ENCODE peak calls at places on chromosomes 1 and 21, in six cellular contexts. F is fibroblast of mammary gland; P is CD4-positive, alpha-beta T cell; S is A549; Z is psoas muscle; K is testis. A is an unnamed sample.
A peak's percentile ranks its signal among the peaks of the same experiment; 100 is the strongest.

GRCh38 chr1:89806612-89807011 is 14.2 kb upstream of the LRRC8D start:
- DNase-seq in F (no peak), P (no peak), S (no peak), Z (no peak), K (no peak), A (no peak)

GRCh38 chr1:183163311-183163710 is 22.8 kb upstream of the LAMC2 start:
- DNase-seq in F (peak; percentile 93), P (no peak), S (peak; percentile 84), Z (no peak), K (no peak), A (no peak)

GRCh38 chr1:226110249-226111108 is 48.0 kb downstream of the H3-3A start:
- DNase-seq in F (peak; percentile 61), P (peak; percentile 42), S (peak; percentile 68), Z (peak; percentile 84), K (peak; percentile 55), A (no peak)

GRCh38 chr21:25717491-25718139 is 17.1 kb downstream of the ATP5PF start:
- DNase-seq in F (peak; percentile 44), P (no peak), S (peak; percentile 1), Z (no peak), K (no peak), A (no peak)

GRCh38 chr1:174031099-174031498 is 8.9 kb upstream of the RC3H1 start:
- DNase-seq in F (no peak), P (no peak), S (no peak), Z (no peak), K (no peak), A (no peak)

GRCh38 chr1:161910516-161911077 is 113.1 kb downstream of the OLFML2B start:
- DNase-seq in F (peak; percentile 19), P (no peak), S (no peak), Z (no peak), K (no peak), A (no peak)

GRCh38 chr1:88133991-88134390 is 550.1 kb upstream of the PKN2 start:
- DNase-seq in F (no peak), P (no peak), S (no peak), Z (no peak), K (no peak), A (no peak)

GRCh38 chr1:33383974-33384767 is 46.7 kb downstream of the PHC2 start:
- DNase-seq in F (peak; percentile 87), P (no peak), S (no peak), Z (no peak), K (no peak), A (no peak)

GRCh38 chr21:35614412-35614901 is 445.9 kb downstream of the SETD4 start:
- DNase-seq in F (peak; percentile 70), P (no peak), S (no peak), Z (no peak), K (no peak), A (no peak)

GRCh38 chr1:226656601-226657277 is 82.3 kb downstream of the ITPKB start:
- DNase-seq in F (peak; percentile 99), P (no peak), S (no peak), Z (peak; percentile 62), K (no peak), A (no peak)

GRCh38 chr1:234707641-234708040 is 97.7 kb upstream of the IRF2BP2 start:
- DNase-seq in F (peak; percentile 58), P (no peak), S (no peak), Z (no peak), K (peak; percentile 9), A (no peak)

GRCh38 chr1:175152006-175152652 is 40.4 kb downstream of the KIAA0040 start:
- DNase-seq in F (peak; percentile 34), P (peak; percentile 67), S (peak; percentile 38), Z (peak; percentile 67), K (peak; percentile 76), A (peak; percentile 41)

GRCh38 chr1:226991920-226992319 is 51.8 kb downstream of the COQ8A start:
- DNase-seq in F (no peak), P (no peak), S (no peak), Z (peak; percentile 40), K (no peak), A (no peak)

GRCh38 chr1:53084589-53084971 is 22.6 kb downstream of the PODN start:
- DNase-seq in F (peak; percentile 14), P (no peak), S (no peak), Z (no peak), K (no peak), A (no peak)

GRCh38 chr1:161848676-161849075 is 82.6 kb downstream of the ATF6 start:
- DNase-seq in F (peak; percentile 76), P (no peak), S (no peak), Z (no peak), K (no peak), A (no peak)

GRCh38 chr1:224052767-224053166 is 61.1 kb upstream of the FBXO28 start:
- DNase-seq in F (peak; percentile 73), P (no peak), S (no peak), Z (no peak), K (no peak), A (no peak)

GRCh38 chr1:110524311-110525249 is 5.6 kb upstream of the KCNA10 start:
- DNase-seq in F (peak; percentile 36), P (peak; percentile 11), S (peak; percentile 49), Z (no peak), K (peak; percentile 56), A (no peak)

GRCh38 chr1:10635992-10636391 is 160.5 kb downstream of the CASZ1 start:
- DNase-seq in F (no peak), P (no peak), S (no peak), Z (peak; percentile 83), K (no peak), A (no peak)

GRCh38 chr1:224747578-224747977 is 131.5 kb downstream of the CNIH3 start:
- DNase-seq in F (peak; percentile 74), P (no peak), S (no peak), Z (no peak), K (no peak), A (no peak)

GRCh38 chr1:190738321-190738720 is 260.7 kb upstream of the BRINP3 start:
- DNase-seq in F (peak; percentile 0), P (no peak), S (peak; percentile 4), Z (no peak), K (no peak), A (no peak)

GRCh38 chr1:178284059-178284458 is 190.2 kb downstream of the RASAL2 start:
- DNase-seq in F (no peak), P (no peak), S (no peak), Z (no peak), K (no peak), A (no peak)
- TF ChIP-seq CTCF in F (no peak), P (no peak), S (no peak), Z (no peak), K (no peak), A (no peak)

DNA sequence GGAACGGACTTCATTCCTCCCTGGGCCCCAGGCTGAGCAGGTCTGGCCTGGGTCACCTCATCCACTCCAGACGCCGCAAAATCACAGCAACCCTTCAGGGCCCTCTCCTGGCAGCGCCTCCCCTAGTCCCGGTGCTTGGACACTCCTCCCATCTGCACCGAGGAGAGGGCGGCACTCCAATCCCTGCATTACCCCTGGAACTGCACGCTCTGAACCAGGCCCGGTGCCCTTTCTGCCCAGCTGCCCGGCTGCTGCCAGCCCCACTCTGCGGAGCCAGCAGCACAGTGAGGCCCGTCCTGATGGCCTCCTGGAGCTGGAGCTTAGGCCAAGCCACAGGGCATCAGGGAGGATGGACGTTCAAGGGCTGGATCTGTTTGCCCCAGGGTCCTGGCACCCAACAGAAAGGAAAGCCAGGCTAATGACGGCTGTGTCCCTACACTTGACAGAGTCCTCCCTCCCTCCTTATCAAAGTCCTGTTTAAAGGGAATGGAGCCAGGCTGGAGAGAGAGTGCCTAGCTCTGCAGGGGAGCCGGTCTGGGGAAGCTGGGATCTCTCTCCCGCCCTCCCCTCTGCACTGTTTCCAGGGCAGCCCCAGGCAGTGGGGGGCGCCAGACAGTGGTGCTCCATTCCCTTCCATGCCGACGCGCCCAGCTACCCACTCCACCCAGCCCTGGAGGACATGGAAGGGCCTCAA is 12.7 kb downstream of the COL6A2 start:
- DNase-seq in F (peak; percentile 39), P (no peak), S (no peak), Z (peak; percentile 66), K (peak; percentile 57), A (peak; percentile 14)
- TF ChIP-seq CTCF in F (no peak), P (no peak), S (no peak), Z (no peak), K (no peak), A (no peak)

GRCh38 chr1:116986531-116987255 is 14.9 kb upstream of the CD101 start:
- DNase-seq in F (no peak), P (peak; percentile 39), S (no peak), Z (no peak), K (no peak), A (no peak)
- TF ChIP-seq CTCF in F (no peak), P (no peak), S (no peak), Z (no peak), K (no peak), A (no peak)

GRCh38 chr1:20483833-20484525 is 2.0 kb downstream of the CAMK2N1 start:
- DNase-seq in F (no peak), P (no peak), S (peak; percentile 43), Z (peak; percentile 63), K (peak; percentile 54), A (no peak)
- TF ChIP-seq CTCF in F (no peak), P (no peak), S (peak; percentile 35), Z (no peak), K (no peak), A (no peak)